ENCODE peak calls at places on chromosomes 6 and 20, in four cellular contexts. One of them, this sample, is unnamed. For H3K9me3, the result is how much of the 10 kb centered on the place peaks cover.

GRCh38 chr20:63317601-63318291 is 24.8 kb downstream of the COL20A1 start:
- DNase-seq in psoas muscle: peak
- DNase-seq in spleen: peak
- DNase-seq in A549: no peak
- DNase-seq in this sample: no peak

GRCh38 chr6:87088076-87088475 is 6.8 kb downstream of the CGA start:
- DNase-seq in psoas muscle: no peak
- DNase-seq in spleen: no peak
- DNase-seq in A549: no peak
- DNase-seq in this sample: no peak

GRCh38 chr6:151620179-151620578 is 126.4 kb downstream of the CCDC170 start:
- DNase-seq in psoas muscle: no peak
- DNase-seq in spleen: no peak
- DNase-seq in A549: no peak
- DNase-seq in this sample: no peak

GRCh38 chr6:5499644-5500306 is 238.5 kb downstream of the FARS2 start:
- DNase-seq in psoas muscle: no peak
- DNase-seq in spleen: no peak
- DNase-seq in A549: no peak
- DNase-seq in this sample: no peak

GRCh38 chr6:26158581-26159416 is 71.6 kb downstream of the HFE start:
- DNase-seq in psoas muscle: peak
- DNase-seq in spleen: peak
- DNase-seq in A549: peak
- DNase-seq in this sample: no peak

GRCh38 chr6:108557494-108558371 is 3.0 kb upstream of the FOXO3 start:
- DNase-seq in psoas muscle: peak
- DNase-seq in spleen: peak
- DNase-seq in A549: peak
- DNase-seq in this sample: peak

GRCh38 chr6:137873273-137873762 is 6.3 kb downstream of the TNFAIP3 start:
- DNase-seq in psoas muscle: peak
- DNase-seq in spleen: no peak
- DNase-seq in A549: peak
- DNase-seq in this sample: no peak

GRCh38 chr20:23118144-23118543 is 32.0 kb upstream of the CD93 start:
- DNase-seq in psoas muscle: no peak
- DNase-seq in spleen: peak
- DNase-seq in A549: no peak
- DNase-seq in this sample: no peak

GRCh38 chr6:56349196-56349595 is 101.8 kb upstream of the COL21A1 start:
- DNase-seq in psoas muscle: no peak
- DNase-seq in spleen: no peak
- DNase-seq in A549: no peak
- DNase-seq in this sample: no peak

GRCh38 chr20:31974975-31975481 is 7.1 kb downstream of the XKR7 start:
- DNase-seq in psoas muscle: no peak
- DNase-seq in spleen: no peak
- DNase-seq in A549: no peak
- DNase-seq in this sample: peak

GRCh38 chr20:4073852-4074741 is 58.7 kb upstream of the RNF24 start:
- DNase-seq in psoas muscle: no peak
- DNase-seq in spleen: no peak
- DNase-seq in A549: no peak
- DNase-seq in this sample: no peak

GRCh38 chr20:23304616-23305015 is 46.0 kb upstream of the NXT1 start:
- DNase-seq in psoas muscle: no peak
- DNase-seq in spleen: no peak
- DNase-seq in A549: no peak
- DNase-seq in this sample: no peak

GRCh38 chr20:46040902-46041535 is 12.0 kb downstream of the SLC12A5 start:
- DNase-seq in psoas muscle: no peak
- DNase-seq in spleen: no peak
- DNase-seq in A549: peak
- DNase-seq in this sample: peak

GRCh38 chr20:4067600-4068261 is 52.4 kb upstream of the RNF24 start:
- DNase-seq in psoas muscle: no peak
- DNase-seq in spleen: no peak
- DNase-seq in A549: no peak
- DNase-seq in this sample: no peak

GRCh38 chr20:10605547-10606195 is 68.1 kb downstream of the JAG1 start:
- DNase-seq in psoas muscle: no peak
- DNase-seq in spleen: no peak
- DNase-seq in A549: no peak
- DNase-seq in this sample: no peak

GRCh38 chr6:17866876-17867444 is 120.5 kb downstream of the KIF13A start:
- DNase-seq in psoas muscle: no peak
- DNase-seq in spleen: no peak
- DNase-seq in A549: no peak
- DNase-seq in this sample: no peak

GRCh38 chr6:14464049-14464448 is 346.5 kb downstream of the CD83 start:
- DNase-seq in psoas muscle: no peak
- DNase-seq in spleen: no peak
- DNase-seq in A549: no peak
- DNase-seq in this sample: no peak

GRCh38 chr20:19661717-19662637 is 96.1 kb upstream of the RIN2 start:
- DNase-seq in psoas muscle: peak
- DNase-seq in spleen: peak
- DNase-seq in A549: peak
- DNase-seq in this sample: peak

GRCh38 chr6:2854394-2854982 is 12.8 kb upstream of the SERPINB1 start:
- DNase-seq in psoas muscle: no peak
- DNase-seq in spleen: no peak
- DNase-seq in A549: no peak
- DNase-seq in this sample: no peak

GRCh38 chr6:33926451-33926850 is 122.6 kb upstream of the MLN start:
- DNase-seq in psoas muscle: no peak
- DNase-seq in spleen: no peak
- DNase-seq in A549: peak
- DNase-seq in this sample: no peak

GRCh38 chr20:846894-847278 is 13.4 kb downstream of the FAM110A start:
- DNase-seq in psoas muscle: peak
- DNase-seq in spleen: peak
- DNase-seq in A549: no peak
- DNase-seq in this sample: no peak

GRCh38 chr6:36244641-36245280 is 25.1 kb upstream of the PNPLA1 start:
- DNase-seq in psoas muscle: no peak
- DNase-seq in spleen: no peak
- DNase-seq in A549: no peak
- DNase-seq in this sample: peak

GRCh38 chr6:124674042-124674441 is 288.2 kb upstream of the RNF217 start:
- DNase-seq in psoas muscle: no peak
- DNase-seq in spleen: no peak
- DNase-seq in A549: no peak
- DNase-seq in this sample: no peak

GRCh38 chr20:54219751-54220426 is 12.0 kb downstream of the PFDN4 start:
- DNase-seq in psoas muscle: no peak
- DNase-seq in spleen: no peak
- DNase-seq in A549: peak
- DNase-seq in this sample: no peak

GRCh38 chr6:36039113-36039512 is 11.5 kb downstream of the MAPK14 start:
- DNase-seq in psoas muscle: no peak
- DNase-seq in spleen: no peak
- DNase-seq in A549: peak
- DNase-seq in this sample: no peak

GRCh38 chr6:30912746-30913520 is 1.1 kb upstream of the VARS2 start:
- DNase-seq in psoas muscle: no peak
- DNase-seq in spleen: no peak
- DNase-seq in A549: no peak
- DNase-seq in this sample: no peak

GRCh38 chr6:30915591-30915946 is 1.5 kb downstream of the VARS2 start:
- DNase-seq in psoas muscle: no peak
- DNase-seq in spleen: no peak
- DNase-seq in A549: peak
- DNase-seq in this sample: no peak

GRCh38 chr6:30914854-30915590 is 984 bp downstream of the VARS2 start:
- DNase-seq in psoas muscle: no peak
- DNase-seq in spleen: no peak
- DNase-seq in A549: no peak
- DNase-seq in this sample: no peak

GRCh38 chr6:30913721-30914075 is 340 bp upstream of the VARS2 start:
- DNase-seq in psoas muscle: no peak
- DNase-seq in spleen: no peak
- DNase-seq in A549: no peak
- DNase-seq in this sample: no peak

GRCh38 chr6:30914076-30914853 is at the start of gene VARS2:
- DNase-seq in psoas muscle: peak
- DNase-seq in spleen: peak
- DNase-seq in A549: peak
- DNase-seq in this sample: peak
- TF ChIP-seq CTCF in psoas muscle: peak
- TF ChIP-seq CTCF in spleen: peak
- TF ChIP-seq CTCF in A549: peak
- TF ChIP-seq CTCF in this sample: no peak

DNA sequence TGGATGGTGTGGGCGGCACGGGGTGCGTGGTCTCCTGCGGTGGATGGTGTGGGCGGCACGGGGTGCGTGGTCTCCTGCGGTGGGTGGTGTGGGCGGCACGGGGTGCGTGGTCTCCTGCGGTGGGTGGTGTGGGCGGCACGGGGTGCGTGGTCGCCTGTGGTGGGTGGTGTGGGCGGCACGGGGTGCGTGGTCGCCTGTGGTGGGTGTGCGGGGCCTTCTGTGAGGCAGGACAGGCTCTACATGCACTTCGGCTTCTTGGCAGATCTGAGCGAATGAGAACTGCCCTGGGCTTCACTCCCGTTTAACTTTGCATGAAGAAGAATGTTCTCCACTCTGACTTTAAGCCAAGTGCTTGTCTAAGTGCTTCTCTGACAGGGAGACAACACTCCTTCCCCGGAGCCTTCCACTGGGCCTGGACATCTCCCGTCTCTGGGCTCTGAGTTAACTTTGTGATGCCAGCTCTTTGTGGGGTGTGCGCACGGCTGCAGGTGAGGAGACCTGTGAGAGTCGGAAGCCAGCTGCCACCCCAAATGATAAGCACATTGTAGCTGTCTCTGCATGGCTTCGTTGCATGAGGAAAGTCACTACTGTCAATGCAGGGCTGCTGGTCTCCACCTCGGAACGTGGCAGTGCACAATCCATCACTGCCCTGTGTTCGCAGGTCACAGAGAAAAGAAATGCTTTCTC is 244.8 kb downstream of the DLL1 start:
- DNase-seq in psoas muscle: no peak
- DNase-seq in spleen: peak
- DNase-seq in A549: no peak
- DNase-seq in this sample: no peak
- H3K9me3 ChIP-seq in psoas muscle: under half
- H3K9me3 ChIP-seq in spleen: under half
- H3K9me3 ChIP-seq in A549: under half
- H3K9me3 ChIP-seq in this sample: under half

GRCh38 chr6:21098134-21098533 is 495.4 kb upstream of the SOX4 start:
- DNase-seq in psoas muscle: no peak
- DNase-seq in spleen: no peak
- DNase-seq in A549: no peak
- DNase-seq in this sample: no peak
- TF ChIP-seq CTCF in psoas muscle: no peak
- TF ChIP-seq CTCF in spleen: no peak
- TF ChIP-seq CTCF in A549: no peak
- TF ChIP-seq CTCF in this sample: no peak

GRCh38 chr20:25723975-25724374 is 27.3 kb upstream of the ZNF337 start:
- DNase-seq in psoas muscle: no peak
- DNase-seq in spleen: no peak
- DNase-seq in A549: no peak
- DNase-seq in this sample: no peak
- H3K9me3 ChIP-seq in psoas muscle: under half
- H3K9me3 ChIP-seq in spleen: under half
- H3K9me3 ChIP-seq in A549: under half
- H3K9me3 ChIP-seq in this sample: under half

GRCh38 chr6:168180548-168181011 is 101.6 kb upstream of the FRMD1 start:
- DNase-seq in psoas muscle: no peak
- DNase-seq in spleen: no peak
- DNase-seq in A549: no peak
- DNase-seq in this sample: no peak

GRCh38 chr6:168181316-168181715 is 102.3 kb upstream of the FRMD1 start:
- DNase-seq in psoas muscle: no peak
- DNase-seq in spleen: no peak
- DNase-seq in A549: no peak
- DNase-seq in this sample: no peak

GRCh38 chr6:168179133-168179532 is 100.1 kb upstream of the FRMD1 start:
- DNase-seq in psoas muscle: no peak
- DNase-seq in spleen: no peak
- DNase-seq in A549: no peak
- DNase-seq in this sample: no peak

GRCh38 chr6:168179702-168180382 is 100.8 kb upstream of the FRMD1 start:
- DNase-seq in psoas muscle: no peak
- DNase-seq in spleen: no peak
- DNase-seq in A549: no peak
- DNase-seq in this sample: no peak

GRCh38 chr6:168177492-168177891 is 98.5 kb upstream of the FRMD1 start:
- DNase-seq in psoas muscle: no peak
- DNase-seq in spleen: no peak
- DNase-seq in A549: no peak
- DNase-seq in this sample: no peak
- TF ChIP-seq CTCF in psoas muscle: no peak
- TF ChIP-seq CTCF in spleen: no peak
- TF ChIP-seq CTCF in A549: no peak
- TF ChIP-seq CTCF in this sample: no peak

This sample was measured in H1.